ENCODE peak calls at places on chromosome 6, in eight cellular contexts. N, J, Y, T, F, V, E and G are unnamed samples.

GRCh38 chr6:148118303-148118702 is 224.3 kb upstream of the SASH1 start:
- DNase-seq in N (no peak), J (no peak), Y (no peak), T (no peak), F (no peak), V (no peak), E (no peak), G (no peak)

GRCh38 chr6:7112741-7113313 is 5.1 kb downstream of the RREB1 start:
- DNase-seq in N (no peak), J (no peak), Y (peak), T (no peak), F (peak), V (peak), E (no peak), G (no peak)

GRCh38 chr6:158630944-158631616 is 13.5 kb downstream of the DYNLT1 start:
- DNase-seq in N (peak), J (no peak), Y (peak), T (no peak), F (no peak), V (peak), E (no peak), G (peak)

GRCh38 chr6:41801380-41801779 is 13.9 kb downstream of the TOMM6 start:
- DNase-seq in N (peak), J (no peak), Y (peak), T (no peak), F (no peak), V (no peak), E (no peak), G (no peak)

GRCh38 chr6:124132256-124132655 is 328.6 kb downstream of the NKAIN2 start:
- DNase-seq in N (no peak), J (no peak), Y (no peak), T (no peak), F (no peak), V (no peak), E (no peak), G (no peak)

GRCh38 chr6:41370488-41371111 is 35.2 kb downstream of the NCR2 start:
- DNase-seq in N (no peak), J (no peak), Y (no peak), T (no peak), F (no peak), V (no peak), E (no peak), G (no peak)

GRCh38 chr6:54646551-54647300 is 199.8 kb upstream of the FAM83B start:
- DNase-seq in N (no peak), J (no peak), Y (peak), T (no peak), F (no peak), V (no peak), E (no peak), G (no peak)

GRCh38 chr6:30122515-30122914 is 9.6 kb upstream of the TRIM31 start:
- DNase-seq in N (no peak), J (no peak), Y (no peak), T (no peak), F (no peak), V (no peak), E (no peak), G (no peak)

GRCh38 chr6:145904878-145905277 is 59.3 kb downstream of the SHPRH start:
- DNase-seq in N (no peak), J (no peak), Y (no peak), T (no peak), F (no peak), V (no peak), E (no peak), G (no peak)

GRCh38 chr6:31691564-31692108 is 10.8 kb upstream of the LY6G5C start:
- DNase-seq in N (no peak), J (no peak), Y (no peak), T (no peak), F (no peak), V (no peak), E (no peak), G (no peak)

GRCh38 chr6:8085053-8085511 is 17.3 kb downstream of the EEF1E1 start:
- DNase-seq in N (peak), J (no peak), Y (peak), T (peak), F (no peak), V (no peak), E (peak), G (no peak)

GRCh38 chr6:131651782-131652181 is 14.7 kb downstream of the ENPP3 start:
- DNase-seq in N (no peak), J (no peak), Y (no peak), T (no peak), F (no peak), V (no peak), E (no peak), G (no peak)

GRCh38 chr6:101662111-101662897 is 268.8 kb downstream of the GRIK2 start:
- DNase-seq in N (no peak), J (no peak), Y (no peak), T (no peak), F (no peak), V (no peak), E (no peak), G (no peak)

GRCh38 chr6:15365273-15365687 is 119.4 kb downstream of the JARID2 start:
- DNase-seq in N (peak), J (peak), Y (peak), T (peak), F (peak), V (peak), E (peak), G (peak)

GRCh38 chr6:12569646-12570045 is 146.9 kb upstream of the PHACTR1 start:
- DNase-seq in N (no peak), J (no peak), Y (no peak), T (no peak), F (no peak), V (no peak), E (no peak), G (no peak)

GRCh38 chr6:132751306-132751705 is 6.4 kb downstream of the VNN2 start:
- DNase-seq in N (no peak), J (no peak), Y (no peak), T (no peak), F (no peak), V (no peak), E (no peak), G (no peak)

GRCh38 chr6:129369737-129370136 is 340.2 kb downstream of the ARHGAP18 start:
- DNase-seq in N (no peak), J (no peak), Y (no peak), T (no peak), F (no peak), V (peak), E (no peak), G (no peak)